ENCODE peak calls at places on chromosomes 5 and 9, in ten cellular contexts. U, I, L, Q, Z, E, T, Y, V and R are unnamed samples.

GRCh38 chr5:40429258-40430111 is 250.2 kb upstream of the PTGER4 start:
- DNase-seq in T (no peak), L (no peak), V (no peak), Z (no peak), U (no peak), I (no peak), Q (no peak), Y (no peak), E (no peak), R (peak; percentile 11)

GRCh38 chr5:95853490-95853889 is 31.0 kb upstream of the GLRX start:
- DNase-seq in E (no peak), T (no peak), I (no peak), Z (no peak), V (peak; percentile 49), Y (no peak), Q (no peak), U (no peak), L (no peak), R (no peak)

GRCh38 chr9:94874316-94874715 is 147.8 kb downstream of the AOPEP start:
- DNase-seq in Y (no peak), Z (no peak), U (no peak), Q (no peak), I (no peak), V (no peak), E (no peak), L (no peak), T (no peak), R (no peak)

GRCh38 chr9:70589571-70590263 is 175.3 kb upstream of the KLF9 start:
- DNase-seq in Q (no peak), T (no peak), I (no peak), V (no peak), L (peak; percentile 32), Y (no peak), U (no peak), E (peak; percentile 61), Z (peak; percentile 81), R (peak; percentile 30)

GRCh38 chr5:159616967-159617366 is 286.7 kb upstream of the IL12B start:
- DNase-seq in U (no peak), Y (no peak), E (no peak), T (no peak), V (no peak), I (no peak), L (no peak), Z (no peak), Q (no peak), R (peak; percentile 48)

GRCh38 chr5:165620394-165620793 is 2115.0 kb downstream of the MAT2B start:
- DNase-seq in U (no peak), T (no peak), Z (no peak), E (no peak), V (no peak), I (no peak), Q (no peak), L (no peak), Y (no peak), R (peak; percentile 82)

GRCh38 chr5:73815631-73816030 is 189.6 kb downstream of the ARHGEF28 start:
- DNase-seq in Q (no peak), U (no peak), I (no peak), Y (no peak), E (no peak), L (no peak), Z (no peak), V (no peak), T (no peak), R (no peak)

GRCh38 chr9:83151627-83152137 is 88.7 kb upstream of the RASEF start:
- DNase-seq in E (no peak), I (no peak), U (no peak), Y (peak; percentile 29), Q (no peak), Z (no peak), T (no peak), L (no peak), V (no peak), R (no peak)

GRCh38 chr9:91428431-91428830 is 4.8 kb upstream of the NFIL3 start:
- DNase-seq in T (no peak), V (no peak), E (no peak), Y (no peak), U (no peak), L (no peak), Z (no peak), I (no peak), Q (no peak), R (no peak)

GRCh38 chr5:17305964-17306725 is 88.7 kb downstream of the BASP1 start:
- DNase-seq in L (peak; percentile 75), Y (peak; percentile 70), V (peak; percentile 59), E (peak; percentile 79), Q (peak; percentile 57), T (no peak), I (no peak), U (no peak), Z (no peak), R (peak; percentile 92)

GRCh38 chr9:14868772-14869583 is 41.2 kb downstream of the FREM1 start:
- DNase-seq in T (no peak), V (no peak), U (no peak), E (no peak), Y (no peak), I (no peak), L (no peak), Z (no peak), Q (no peak), R (no peak)

GRCh38 chr9:35845824-35846771 is 17.1 kb downstream of the TMEM8B start:
- DNase-seq in Q (no peak), V (no peak), Y (no peak), I (no peak), Z (no peak), L (peak; percentile 55), U (no peak), T (peak; percentile 46), E (no peak), R (no peak)

GRCh38 chr9:35842020-35842745 is 13.2 kb downstream of the TMEM8B start:
- DNase-seq in Q (no peak), T (no peak), Z (no peak), L (no peak), E (no peak), Y (no peak), U (no peak), V (no peak), I (no peak), R (no peak)

GRCh38 chr9:35842795-35843194 is 13.8 kb downstream of the TMEM8B start:
- DNase-seq in T (no peak), Y (no peak), Z (no peak), L (no peak), U (no peak), I (no peak), V (no peak), E (no peak), Q (no peak), R (no peak)

GRCh38 chr9:35847786-35848185 is 18.8 kb downstream of the TMEM8B start:
- DNase-seq in Q (no peak), L (no peak), U (no peak), Y (no peak), V (no peak), T (no peak), E (no peak), Z (no peak), I (no peak), R (no peak)

DNA sequence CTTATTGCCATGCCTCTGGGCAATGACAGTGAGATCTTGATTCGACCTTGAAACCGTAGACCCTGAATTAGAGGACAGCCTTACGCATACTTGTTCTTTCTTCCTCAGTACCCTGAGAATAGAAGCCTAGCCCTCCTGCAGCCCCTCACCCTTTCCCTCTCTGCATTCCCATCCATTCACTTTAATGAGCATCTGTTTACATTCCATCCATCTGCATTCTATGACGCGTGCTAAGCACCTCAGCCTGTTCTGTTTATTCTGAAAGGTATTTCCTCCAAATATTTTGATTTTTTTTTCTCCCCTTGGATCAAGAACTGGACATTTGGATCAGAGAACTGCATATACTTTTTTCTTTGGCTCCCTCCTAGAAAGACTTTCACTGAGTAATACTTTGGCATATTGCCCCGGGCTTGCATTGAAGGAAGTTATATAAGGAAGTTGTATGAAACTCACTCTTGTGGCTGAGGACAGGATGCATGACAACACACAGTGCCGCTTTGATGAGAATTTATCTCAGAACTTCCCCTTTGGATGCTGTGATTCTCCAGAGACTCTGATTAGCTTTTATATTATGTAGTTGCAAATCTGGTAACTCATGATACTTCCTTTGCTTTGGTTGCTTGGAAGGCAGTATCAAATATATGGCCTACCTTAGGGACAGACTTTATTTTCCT is 15.7 kb downstream of the TMEM8B start:
- DNase-seq in V (no peak), Q (no peak), Y (peak; percentile 64), I (peak; percentile 26), Z (no peak), T (no peak), E (no peak), U (peak; percentile 46), L (peak; percentile 76), R (peak; percentile 86)
- H3K4me3 ChIP-seq in V (no peak overlapping the region), Q (no peak overlapping the region), Y (no peak overlapping the region), I (no peak overlapping the region), Z (no peak overlapping the region), T (no peak overlapping the region), E (no peak overlapping the region), U (no peak overlapping the region), L (no peak overlapping the region), R (no peak overlapping the region)

DNA sequence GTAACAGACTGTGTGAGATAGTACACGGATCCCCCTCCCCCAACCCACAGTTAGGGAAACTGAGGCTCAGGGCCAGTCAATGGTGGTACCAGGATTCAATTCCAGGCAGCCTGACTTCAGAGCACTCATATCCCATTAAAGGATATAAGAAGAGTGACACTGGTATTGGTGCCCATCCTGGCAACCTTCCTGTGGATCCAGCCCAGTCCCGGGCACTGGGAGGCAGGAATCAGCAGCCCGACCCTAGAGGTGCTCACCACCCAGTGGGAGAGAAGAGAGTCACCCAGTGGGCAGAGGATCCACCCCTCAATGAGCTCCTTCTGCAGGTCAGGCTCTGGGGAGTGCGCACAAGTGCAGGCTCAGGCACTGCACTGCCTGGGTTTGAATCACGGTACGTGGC is 26.5 kb upstream of the KIF12 start:
- DNase-seq in Q (no peak), U (no peak), T (no peak), Z (no peak), Y (no peak), L (no peak), V (no peak), I (no peak), E (no peak), R (no peak)
- H3K27me3 ChIP-seq in Q (no peaks in the 10 kb centered on the region), U (no peaks in the 10 kb centered on the region), T (no peaks in the 10 kb centered on the region), Z (no peaks in the 10 kb centered on the region), Y (no peaks in the 10 kb centered on the region), L (no peaks in the 10 kb centered on the region), V (no peaks in the 10 kb centered on the region), I (no peaks in the 10 kb centered on the region), E (no peaks in the 10 kb centered on the region), R (no peaks in the 10 kb centered on the region)

GRCh38 chr5:43115968-43116367 is 4.7 kb upstream of the ZNF131 start:
- DNase-seq in Z (no peak), U (no peak), I (no peak), L (no peak), V (no peak), Y (no peak), E (no peak), T (no peak), Q (no peak), R (no peak)
- H3K36me3 ChIP-seq in Z (no peaks in the 10 kb centered on the region), U (no peaks in the 10 kb centered on the region), I (no peaks in the 10 kb centered on the region), L (no peaks in the 10 kb centered on the region), V (no peaks in the 10 kb centered on the region), Y (no peaks in the 10 kb centered on the region), E (no peaks in the 10 kb centered on the region), T (no peaks in the 10 kb centered on the region), Q (no peaks in the 10 kb centered on the region), R (no peaks in the 10 kb centered on the region)

GRCh38 chr9:21598749-21599148 is 116.6 kb upstream of the IFNE start:
- DNase-seq in U (no peak), Y (no peak), I (no peak), E (no peak), Q (no peak), Z (no peak), T (no peak), L (no peak), V (no peak), R (no peak)
- H3K4me3 ChIP-seq in U (no peak overlapping the region), Y (no peak overlapping the region), I (no peak overlapping the region), E (no peak overlapping the region), Q (no peak overlapping the region), Z (no peak overlapping the region), T (no peak overlapping the region), L (no peak overlapping the region), V (no peak overlapping the region), R (no peak overlapping the region)

GRCh38 chr5:1772634-1773033 is 27.0 kb downstream of the MRPL36 start:
- DNase-seq in Z (no peak), U (no peak), E (no peak), I (peak; percentile 38), T (no peak), V (peak; percentile 5), Q (no peak), Y (no peak), L (peak; percentile 38), R (no peak)
- H3K27me3 ChIP-seq in Z (no peaks in the 10 kb centered on the region), U (no peaks in the 10 kb centered on the region), E (no peaks in the 10 kb centered on the region), I (peaks cover 7% of the 10 kb centered on the region), T (no peaks in the 10 kb centered on the region), V (no peaks in the 10 kb centered on the region), Q (no peaks in the 10 kb centered on the region), Y (peaks cover 18% of the 10 kb centered on the region), L (no peaks in the 10 kb centered on the region), R (no peaks in the 10 kb centered on the region)